ENCODE peak calls at places on chromosomes 5 and 9, in four cellular contexts. M, V, W and D are unnamed samples.

GRCh38 chr5:77168187-77168883 is 42.1 kb upstream of the PDE8B start:
- DNase-seq in M (no peak), V (peak; percentile 57), W (peak; percentile 30), D (no peak)

GRCh38 chr5:156918311-156918845 is 44.6 kb downstream of the TIMD4 start:
- DNase-seq in M (no peak), V (no peak), W (no peak), D (no peak)

GRCh38 chr5:141084487-141084989 is 9.9 kb upstream of the PCDHB2 start:
- DNase-seq in M (no peak), V (peak; percentile 29), W (peak; percentile 47), D (peak; percentile 3)

GRCh38 chr5:114192108-114192507 is 169.8 kb upstream of the KCNN2 start:
- DNase-seq in M (no peak), V (no peak), W (peak; percentile 68), D (no peak)

GRCh38 chr5:14732991-14733390 is 68.5 kb downstream of the OTULIN start:
- DNase-seq in M (no peak), V (no peak), W (no peak), D (no peak)

GRCh38 chr5:36418172-36418979 is 116.7 kb upstream of the RANBP3L start:
- DNase-seq in M (no peak), V (no peak), W (peak; percentile 86), D (no peak)

GRCh38 chr5:155728857-155729683 is 597.9 kb upstream of the SGCD start:
- DNase-seq in M (no peak), V (no peak), W (no peak), D (no peak)

GRCh38 chr5:148791334-148791667 is 35.1 kb upstream of the ADRB2 start:
- DNase-seq in M (no peak), V (no peak), W (peak; percentile 95), D (no peak)

GRCh38 chr9:78143281-78144007 is 92.4 kb upstream of the CEP78 start:
- DNase-seq in M (no peak), V (no peak), W (no peak), D (no peak)

GRCh38 chr5:13944564-13945195 is at the start of gene DNAH5:
- DNase-seq in M (no peak), V (no peak), W (peak; percentile 95), D (no peak)

GRCh38 chr5:11363779-11364178 is 540.5 kb downstream of the CTNND2 start:
- DNase-seq in M (no peak), V (no peak), W (no peak), D (no peak)

GRCh38 chr5:80713640-80714039 is 58.9 kb upstream of the DHFR start:
- DNase-seq in M (no peak), V (no peak), W (no peak), D (peak; percentile 10)

GRCh38 chr5:10457682-10458574 is 16.2 kb downstream of the ROPN1L start:
- DNase-seq in M (no peak), V (no peak), W (peak; percentile 64), D (no peak)